ENCODE peak calls at places on chromosomes 5 and 9, in four cellular contexts. One of them, this sample, is unnamed.

GRCh38 chr9:26326473-26327044 is 566.0 kb downstream of the CAAP1 start:
- DNase-seq in GM12892: no peak
- DNase-seq in HepG2: peak
- DNase-seq in GM12878: peak
- DNase-seq in this sample: peak

GRCh38 chr9:133342083-133342406 is 5.9 kb downstream of the MED22 start:
- DNase-seq in GM12878: no peak
- DNase-seq in GM12892: no peak
- DNase-seq in HepG2: no peak
- DNase-seq in this sample: no peak

GRCh38 chr5:175162036-175162435 is 281.9 kb downstream of the DRD1 start:
- DNase-seq in GM12878: no peak
- DNase-seq in GM12892: no peak
- DNase-seq in HepG2: no peak
- DNase-seq in this sample: no peak

GRCh38 chr5:166772770-166773169 is 1518.7 kb upstream of the WWC1 start:
- DNase-seq in GM12892: no peak
- DNase-seq in HepG2: no peak
- DNase-seq in GM12878: no peak
- DNase-seq in this sample: no peak

GRCh38 chr9:91843623-91844111 is 106.4 kb downstream of the ROR2 start:
- DNase-seq in HepG2: no peak
- DNase-seq in GM12892: no peak
- DNase-seq in GM12878: no peak
- DNase-seq in this sample: no peak

GRCh38 chr9:93127395-93127911 is 6.6 kb downstream of the NINJ1 start:
- DNase-seq in HepG2: no peak
- DNase-seq in GM12878: no peak
- DNase-seq in GM12892: no peak
- DNase-seq in this sample: no peak

GRCh38 chr5:159405611-159406031 is 75.3 kb upstream of the IL12B start:
- DNase-seq in HepG2: no peak
- DNase-seq in GM12892: peak
- DNase-seq in GM12878: peak
- DNase-seq in this sample: no peak

GRCh38 chr9:131397100-131397790 is 3.4 kb downstream of the PRRC2B start:
- DNase-seq in GM12878: no peak
- DNase-seq in GM12892: no peak
- DNase-seq in HepG2: no peak
- DNase-seq in this sample: no peak

GRCh38 chr5:36654598-36654997 is 48.2 kb downstream of the SLC1A3 start:
- DNase-seq in GM12878: no peak
- DNase-seq in HepG2: no peak
- DNase-seq in GM12892: no peak
- DNase-seq in this sample: no peak

GRCh38 chr5:74130141-74130897 is 504.3 kb downstream of the ARHGEF28 start:
- DNase-seq in GM12878: no peak
- DNase-seq in GM12892: no peak
- DNase-seq in HepG2: no peak
- DNase-seq in this sample: no peak

GRCh38 chr9:126696091-126696763 is 82.5 kb downstream of the LMX1B start:
- DNase-seq in GM12892: peak
- DNase-seq in GM12878: no peak
- DNase-seq in HepG2: no peak
- DNase-seq in this sample: peak

GRCh38 chr9:126698251-126698650 is 84.5 kb downstream of the LMX1B start:
- DNase-seq in GM12878: no peak
- DNase-seq in HepG2: no peak
- DNase-seq in GM12892: peak
- DNase-seq in this sample: no peak

GRCh38 chr9:126697350-126697749 is 83.6 kb downstream of the LMX1B start:
- DNase-seq in GM12892: peak
- DNase-seq in HepG2: no peak
- DNase-seq in GM12878: no peak
- DNase-seq in this sample: no peak

GRCh38 chr9:126695186-126696090 is 81.7 kb downstream of the LMX1B start:
- DNase-seq in GM12878: no peak
- DNase-seq in HepG2: no peak
- DNase-seq in GM12892: peak
- DNase-seq in this sample: no peak

GRCh38 chr9:126696764-126697145 is 83.0 kb downstream of the LMX1B start:
- DNase-seq in GM12878: no peak
- DNase-seq in GM12892: peak
- DNase-seq in HepG2: no peak
- DNase-seq in this sample: no peak
- TF ChIP-seq TAF1 in GM12878: no peak
- TF ChIP-seq TAF1 in GM12892: no peak
- TF ChIP-seq TAF1 in HepG2: no peak
- TF ChIP-seq TAF1 in this sample: no peak

GRCh38 chr9:19461135-19461534 is 52.3 kb downstream of the ACER2 start:
- DNase-seq in GM12878: no peak
- DNase-seq in HepG2: no peak
- DNase-seq in GM12892: no peak
- DNase-seq in this sample: no peak

GRCh38 chr9:19464061-19464763 is 55.4 kb downstream of the ACER2 start:
- DNase-seq in GM12892: no peak
- DNase-seq in GM12878: no peak
- DNase-seq in HepG2: no peak
- DNase-seq in this sample: no peak

GRCh38 chr9:19466268-19466639 is 57.4 kb downstream of the ACER2 start:
- DNase-seq in HepG2: no peak
- DNase-seq in GM12892: no peak
- DNase-seq in GM12878: no peak
- DNase-seq in this sample: no peak

GRCh38 chr9:19465571-19466267 is 56.9 kb downstream of the ACER2 start:
- DNase-seq in HepG2: no peak
- DNase-seq in GM12878: no peak
- DNase-seq in GM12892: no peak
- DNase-seq in this sample: no peak

DNA sequence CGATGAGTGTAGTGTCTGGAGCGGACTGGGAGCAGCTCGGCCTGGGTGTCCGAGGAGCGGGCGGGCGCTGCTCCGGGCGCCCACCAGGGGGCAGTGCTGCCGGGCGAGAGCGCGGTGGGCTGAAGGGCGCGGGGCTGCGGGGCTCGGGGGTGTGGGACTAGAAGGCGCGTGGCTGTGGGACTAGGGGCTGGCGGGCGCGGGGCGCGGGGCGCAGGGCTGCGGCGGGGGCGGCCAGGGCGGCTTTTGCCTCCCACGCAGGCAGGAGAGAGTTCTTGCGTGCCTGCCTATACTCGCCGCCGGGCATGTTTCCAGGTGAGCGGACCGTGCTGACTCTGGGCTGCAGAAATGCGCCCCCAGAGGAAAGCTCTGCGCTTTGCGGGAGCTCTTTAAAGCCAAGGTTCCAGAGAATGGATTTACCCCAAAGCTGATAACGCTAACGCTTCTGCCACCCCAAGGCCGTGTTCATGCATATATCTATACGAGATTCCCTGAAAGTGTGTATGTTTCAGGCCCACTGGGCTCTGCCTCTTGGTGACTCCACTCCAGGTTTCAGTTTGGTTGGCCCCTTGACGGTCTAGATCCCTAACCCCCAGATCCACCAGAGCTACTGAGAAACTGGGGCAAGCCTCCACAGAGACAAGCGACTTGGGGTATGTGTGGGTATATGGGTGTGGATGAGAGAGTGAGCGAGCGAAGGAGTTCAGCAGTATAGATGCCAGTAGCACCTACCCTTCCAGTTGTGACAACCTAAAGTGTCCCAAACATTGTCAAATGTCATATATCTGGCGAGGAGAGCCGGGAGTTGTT is 56.2 kb downstream of the ACER2 start:
- DNase-seq in GM12878: no peak
- DNase-seq in GM12892: peak
- DNase-seq in HepG2: peak
- DNase-seq in this sample: peak
- TF ChIP-seq POLR2AphosphoS5 in GM12878: no peak
- TF ChIP-seq POLR2AphosphoS5 in GM12892: no peak
- TF ChIP-seq POLR2AphosphoS5 in HepG2: no peak
- TF ChIP-seq POLR2AphosphoS5 in this sample: no peak

GRCh38 chr9:116599342-116599884 is 87.7 kb upstream of the TRIM32 start:
- DNase-seq in GM12878: no peak
- DNase-seq in HepG2: no peak
- DNase-seq in GM12892: no peak
- DNase-seq in this sample: no peak

GRCh38 chr9:116589392-116590354 is 97.4 kb upstream of the TRIM32 start:
- DNase-seq in GM12892: no peak
- DNase-seq in HepG2: peak
- DNase-seq in GM12878: no peak
- DNase-seq in this sample: peak

GRCh38 chr9:116596646-116597045 is 90.5 kb upstream of the TRIM32 start:
- DNase-seq in GM12878: no peak
- DNase-seq in HepG2: no peak
- DNase-seq in GM12892: no peak
- DNase-seq in this sample: no peak

GRCh38 chr9:116592926-116593325 is 94.2 kb upstream of the TRIM32 start:
- DNase-seq in HepG2: no peak
- DNase-seq in GM12892: no peak
- DNase-seq in GM12878: no peak
- DNase-seq in this sample: no peak

DNA sequence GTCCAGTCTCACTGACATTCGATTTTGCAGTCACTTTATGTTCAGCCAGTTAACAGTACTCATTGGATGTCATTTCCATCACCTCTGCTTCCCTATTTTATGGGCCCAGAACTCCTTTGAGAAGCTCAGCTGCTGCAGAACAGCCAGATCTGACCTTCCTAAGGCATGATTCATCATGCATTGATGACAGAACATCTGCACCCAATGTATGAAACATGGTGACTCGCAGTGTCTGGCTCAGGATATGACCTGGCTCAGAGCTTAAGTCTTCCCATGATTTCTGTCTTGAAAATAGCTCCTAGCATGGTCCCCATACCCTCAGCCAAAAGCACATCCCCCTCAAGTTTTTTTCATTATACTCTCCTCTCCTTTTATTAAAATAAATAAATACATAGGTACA is 92.6 kb upstream of the TRIM32 start:
- DNase-seq in GM12892: no peak
- DNase-seq in HepG2: no peak
- DNase-seq in GM12878: no peak
- DNase-seq in this sample: no peak
- TF ChIP-seq TAF1 in GM12892: no peak
- TF ChIP-seq TAF1 in HepG2: no peak
- TF ChIP-seq TAF1 in GM12878: no peak
- TF ChIP-seq TAF1 in this sample: no peak

DNA sequence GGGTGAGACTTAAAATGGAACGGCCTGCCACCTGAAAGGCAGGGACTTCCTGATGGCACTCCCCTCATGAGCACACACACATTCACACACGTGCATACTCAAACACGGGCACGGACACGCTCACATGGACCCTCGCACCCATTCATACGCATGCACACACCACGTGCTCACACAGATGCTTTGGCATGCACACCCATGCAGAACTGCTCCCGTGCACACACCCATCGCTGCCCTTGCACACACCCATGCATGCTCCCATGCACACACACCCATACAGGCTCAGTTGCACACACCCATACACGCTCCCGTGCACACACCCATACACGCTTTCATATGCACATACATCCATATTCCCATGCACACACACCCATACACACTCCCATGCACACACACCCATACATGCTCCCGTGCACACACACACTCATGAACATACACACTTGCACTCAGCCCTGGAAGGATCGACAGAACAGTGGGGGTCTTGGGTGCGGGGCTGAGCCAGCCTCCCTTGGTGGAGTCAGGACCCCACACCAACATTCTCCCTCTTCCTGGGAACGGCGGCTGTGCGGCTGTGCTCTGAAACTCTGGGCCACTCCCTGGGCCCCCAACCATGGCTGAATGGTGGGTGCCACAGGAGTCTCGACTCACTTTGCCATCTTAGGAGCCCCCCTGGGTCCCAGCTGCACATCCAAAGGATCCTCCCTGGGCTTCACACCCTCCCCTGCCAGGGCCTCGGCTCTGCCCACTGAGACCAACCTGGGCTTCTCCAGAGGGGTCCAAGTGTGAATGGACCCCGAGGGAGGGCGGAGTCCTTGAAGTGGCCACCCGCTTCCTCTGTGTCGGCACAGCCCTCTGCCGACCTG is 115.2 kb downstream of the RXRA start:
- DNase-seq in GM12878: no peak
- DNase-seq in HepG2: no peak
- DNase-seq in GM12892: no peak
- DNase-seq in this sample: no peak
- TF ChIP-seq POLR2AphosphoS5 in GM12878: no peak
- TF ChIP-seq POLR2AphosphoS5 in HepG2: peak
- TF ChIP-seq POLR2AphosphoS5 in GM12892: no peak
- TF ChIP-seq POLR2AphosphoS5 in this sample: no peak

GRCh38 chr5:35031276-35031675 is 16.5 kb downstream of the AGXT2 start:
- DNase-seq in GM12892: no peak
- DNase-seq in HepG2: no peak
- DNase-seq in GM12878: no peak
- DNase-seq in this sample: no peak
- TF ChIP-seq TAF1 in GM12892: no peak
- TF ChIP-seq TAF1 in HepG2: no peak
- TF ChIP-seq TAF1 in GM12878: no peak
- TF ChIP-seq TAF1 in this sample: no peak

GRCh38 chr5:17772232-17772631 is 138.0 kb downstream of the TAF11L14 start:
- DNase-seq in GM12878: no peak
- DNase-seq in GM12892: no peak
- DNase-seq in HepG2: no peak
- DNase-seq in this sample: no peak
- TF ChIP-seq POLR2AphosphoS5 in GM12878: no peak
- TF ChIP-seq POLR2AphosphoS5 in GM12892: no peak
- TF ChIP-seq POLR2AphosphoS5 in HepG2: no peak
- TF ChIP-seq POLR2AphosphoS5 in this sample: no peak

GRCh38 chr5:44638286-44638869 is 170.4 kb upstream of the MRPS30 start:
- DNase-seq in HepG2: no peak
- DNase-seq in GM12892: no peak
- DNase-seq in GM12878: no peak
- DNase-seq in this sample: no peak
- TF ChIP-seq TAF1 in HepG2: no peak
- TF ChIP-seq TAF1 in GM12892: no peak
- TF ChIP-seq TAF1 in GM12878: no peak
- TF ChIP-seq TAF1 in this sample: no peak